ENCODE peak calls at places on chromosomes 13 and 19, in eight cellular contexts. B is Panc1, A is keratinocyte, K is thoracic aorta, P is IMR-90, F is H1, J is body of pancreas, L is fibroblast of lung. U is an unnamed sample.

GRCh38 chr13:29479716-29480492 is 115.6 kb downstream of the SLC7A1 start:
- DNase-seq in B (no peak), A (no peak), K (no peak), P (no peak), F (no peak), J (no peak), L (peak; percentile 14), U (peak; percentile 52)

GRCh38 chr13:34412817-34413365 is 529.2 kb upstream of the NBEA start:
- DNase-seq in B (no peak), A (no peak), K (no peak), P (no peak), F (no peak), J (no peak), L (no peak), U (no peak)

GRCh38 chr13:30763786-30764440 is 28.6 kb downstream of the ALOX5AP start:
- DNase-seq in B (no peak), A (no peak), K (no peak), P (peak; percentile 39), F (no peak), J (no peak), L (peak; percentile 19), U (no peak)

GRCh38 chr13:94312511-94313191 is 166.8 kb downstream of the DCT start:
- DNase-seq in B (no peak), A (no peak), K (no peak), P (no peak), F (no peak), J (no peak), L (no peak), U (no peak)

GRCh38 chr19:8626823-8627222 is 3.6 kb upstream of the NFILZ start:
- DNase-seq in B (no peak), A (no peak), K (no peak), P (no peak), F (no peak), J (no peak), L (no peak), U (no peak)

GRCh38 chr19:10580979-10581631 is 6.0 kb downstream of the AP1M2 start:
- DNase-seq in B (peak; percentile 76), A (no peak), K (peak; percentile 79), P (peak; percentile 90), F (peak; percentile 94), J (peak; percentile 88), L (peak; percentile 91), U (peak; percentile 96)

GRCh38 chr13:28037399-28037798 is 48.9 kb upstream of the URAD start:
- DNase-seq in B (no peak), A (no peak), K (no peak), P (peak; percentile 57), F (no peak), J (no peak), L (no peak), U (no peak)

GRCh38 chr19:632228-633067 is 889 bp downstream of the POLRMT start:
- DNase-seq in B (no peak), A (no peak), K (no peak), P (peak; percentile 36), F (peak; percentile 73), J (no peak), L (peak; percentile 44), U (peak; percentile 87)

GRCh38 chr19:22428299-22428913 is 6.3 kb upstream of the ZNF98 start:
- DNase-seq in B (no peak), A (no peak), K (no peak), P (no peak), F (no peak), J (peak; percentile 15), L (no peak), U (no peak)

GRCh38 chr19:53771133-53771532 is 53.0 kb downstream of the NLRP12 start:
- DNase-seq in B (no peak), A (no peak), K (no peak), P (no peak), F (no peak), J (peak; percentile 24), L (no peak), U (no peak)

GRCh38 chr19:46714523-46715106 is 2.3 kb downstream of the PRKD2 start:
- DNase-seq in B (no peak), A (no peak), K (no peak), P (no peak), F (peak; percentile 56), J (no peak), L (no peak), U (no peak)

GRCh38 chr13:48532146-48532472 is 771 bp downstream of the RCBTB2 start:
- DNase-seq in B (no peak), A (no peak), K (no peak), P (peak; percentile 52), F (no peak), J (no peak), L (peak; percentile 76), U (no peak)

GRCh38 chr19:30011051-30011578 is 69.1 kb downstream of the URI1 start:
- DNase-seq in B (no peak), A (no peak), K (no peak), P (no peak), F (peak; percentile 47), J (no peak), L (no peak), U (peak; percentile 61)

GRCh38 chr13:110067355-110068175 is 239.4 kb downstream of the COL4A1 start:
- DNase-seq in B (no peak), A (no peak), K (no peak), P (no peak), F (no peak), J (no peak), L (no peak), U (no peak)

GRCh38 chr19:10086032-10086903 is at the start of gene SHFL:
- DNase-seq in B (no peak), A (no peak), K (no peak), P (peak; percentile 45), F (peak; percentile 87), J (peak; percentile 75), L (peak; percentile 58), U (peak; percentile 86)

GRCh38 chr19:48968813-48969218 is 3.7 kb downstream of the FTL start:
- DNase-seq in B (no peak), A (no peak), K (no peak), P (no peak), F (no peak), J (no peak), L (no peak), U (no peak)

GRCh38 chr19:48968179-48968661 is 3.1 kb downstream of the FTL start:
- DNase-seq in B (no peak), A (no peak), K (no peak), P (peak; percentile 49), F (no peak), J (no peak), L (peak; percentile 53), U (no peak)

GRCh38 chr19:48969276-48970138 is 4.4 kb downstream of the FTL start:
- DNase-seq in B (no peak), A (no peak), K (no peak), P (no peak), F (no peak), J (no peak), L (no peak), U (peak; percentile 63)

GRCh38 chr19:48970139-48970766 is 5.1 kb downstream of the FTL start:
- DNase-seq in B (no peak), A (no peak), K (no peak), P (no peak), F (no peak), J (no peak), L (no peak), U (no peak)

DNA sequence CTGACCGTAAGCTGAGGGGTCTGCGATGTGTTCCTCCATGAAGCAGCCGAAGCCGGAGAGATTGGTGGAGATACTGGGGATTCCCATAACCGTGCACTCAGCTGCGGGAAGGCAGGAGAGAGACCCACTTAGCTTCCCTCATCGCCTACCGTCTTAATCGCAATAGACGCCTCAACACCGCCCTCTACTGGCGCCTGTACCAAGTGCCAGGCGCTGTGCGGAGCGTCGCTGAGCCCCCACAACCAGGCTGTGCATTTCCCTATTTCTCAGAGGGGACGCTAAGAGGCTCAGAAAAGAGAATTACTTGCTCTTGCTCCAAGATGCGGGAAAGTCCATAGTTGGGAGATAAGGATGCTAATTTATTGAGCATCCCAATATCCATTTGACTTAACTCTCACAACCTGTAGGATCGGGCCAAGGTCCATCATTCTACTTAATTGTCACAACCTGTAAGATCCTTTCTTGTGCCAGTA is 5.8 kb downstream of the FTL start:
- DNase-seq in B (no peak), A (no peak), K (no peak), P (peak; percentile 77), F (peak; percentile 96), J (peak; percentile 71), L (peak; percentile 82), U (peak; percentile 96)
- H3K9me3 ChIP-seq in B (no peaks in the 10 kb centered on the region), A (no peaks in the 10 kb centered on the region), K (no peaks in the 10 kb centered on the region), P (no peaks in the 10 kb centered on the region), F (no peaks in the 10 kb centered on the region), J (no peaks in the 10 kb centered on the region), L (no peaks in the 10 kb centered on the region), U (no peaks in the 10 kb centered on the region)

DNA sequence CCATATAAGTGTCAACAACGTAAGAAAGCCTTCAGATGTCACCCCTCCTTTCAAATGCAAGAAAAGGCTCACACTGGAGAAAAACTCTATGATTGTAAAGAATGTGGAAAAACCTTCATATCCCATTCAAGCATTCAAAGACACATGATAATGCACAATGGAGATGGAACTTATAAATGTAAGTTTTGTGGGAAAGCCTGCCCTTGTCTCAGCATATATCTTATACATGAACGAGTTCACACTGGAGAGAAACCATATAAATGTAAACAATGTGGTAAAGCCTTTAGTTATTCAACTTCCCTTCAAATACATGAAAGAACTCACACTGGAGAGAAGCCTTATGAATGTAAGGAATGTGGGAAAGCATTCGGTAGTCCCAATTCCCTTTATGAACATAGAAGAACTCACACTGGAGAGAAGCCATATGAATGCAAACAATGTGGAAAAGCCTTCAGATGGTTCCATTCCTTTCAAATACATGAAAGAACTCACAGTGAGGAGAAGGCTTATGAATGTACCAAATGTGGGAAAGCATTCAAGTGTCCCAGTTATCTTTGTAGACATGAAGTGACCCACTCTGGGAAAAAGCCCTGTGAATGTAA is 11.1 kb downstream of the ZNF844 start:
- DNase-seq in B (no peak), A (no peak), K (no peak), P (no peak), F (no peak), J (no peak), L (peak; percentile 31), U (no peak)
- H3K9me3 ChIP-seq in B (peaks cover 66% of the 10 kb centered on the region), A (peaks cover 16% of the 10 kb centered on the region), K (peaks cover 98% of the 10 kb centered on the region), P (peaks cover 83% of the 10 kb centered on the region), F (peaks cover 68% of the 10 kb centered on the region), J (no peaks in the 10 kb centered on the region), L (peaks cover 17% of the 10 kb centered on the region), U (peaks cover 99% of the 10 kb centered on the region)

DNA sequence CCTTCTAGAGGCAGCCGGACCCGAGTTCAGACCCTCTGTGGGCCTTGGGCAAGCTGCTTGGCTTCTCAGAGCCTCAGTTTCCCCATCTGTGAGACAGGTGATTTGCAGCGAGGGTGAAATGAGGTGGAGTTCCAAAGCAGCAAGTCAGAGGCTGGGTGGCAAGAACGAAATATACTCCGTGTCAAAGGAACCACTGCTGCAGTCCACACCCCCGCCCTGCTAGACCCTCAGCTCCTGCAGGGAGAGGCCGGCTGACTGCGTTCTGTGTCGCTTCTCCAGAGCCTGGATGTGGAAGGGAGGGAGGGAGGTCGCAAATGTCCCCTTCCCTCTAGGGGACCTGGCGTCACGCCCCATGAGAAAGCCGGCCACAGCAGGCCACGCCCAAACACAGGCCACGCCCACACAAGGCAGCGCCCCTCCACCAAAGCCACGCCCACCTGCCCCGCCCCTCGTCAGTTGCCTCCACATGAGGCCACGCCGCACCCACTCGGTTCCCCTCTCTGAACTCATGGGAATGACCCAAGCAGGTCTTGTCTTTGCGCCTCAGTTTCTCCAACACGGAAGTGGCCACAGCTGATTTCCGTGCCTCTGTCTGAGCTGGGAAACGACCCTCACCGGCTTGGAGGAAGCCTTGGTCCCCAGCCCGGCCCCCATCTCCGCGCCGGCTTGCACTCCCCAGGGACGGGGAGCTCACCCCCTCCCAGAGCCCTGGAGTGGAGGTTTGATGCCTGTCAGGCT is 38.3 kb upstream of the TCF3 start:
- DNase-seq in B (no peak), A (no peak), K (no peak), P (no peak), F (peak; percentile 98), J (peak; percentile 35), L (no peak), U (peak; percentile 94)
- H3K9me3 ChIP-seq in B (peaks cover 3% of the 10 kb centered on the region), A (peaks cover 2% of the 10 kb centered on the region), K (no peaks in the 10 kb centered on the region), P (peaks cover 5% of the 10 kb centered on the region), F (peaks cover 4% of the 10 kb centered on the region), J (no peaks in the 10 kb centered on the region), L (no peaks in the 10 kb centered on the region), U (no peaks in the 10 kb centered on the region)

GRCh38 chr19:17633700-17634099 is 54.5 kb downstream of the UNC13A start:
- DNase-seq in B (no peak), A (no peak), K (no peak), P (no peak), F (no peak), J (no peak), L (no peak), U (no peak)
- H3K9me3 ChIP-seq in B (no peaks in the 10 kb centered on the region), A (no peaks in the 10 kb centered on the region), K (no peaks in the 10 kb centered on the region), P (peaks cover 2% of the 10 kb centered on the region), F (no peaks in the 10 kb centered on the region), J (no peaks in the 10 kb centered on the region), L (no peaks in the 10 kb centered on the region), U (no peaks in the 10 kb centered on the region)